ENCODE peak calls at places on chromosome 4, in six cellular contexts. O is A549, T is suprapubic skin, P is upper lobe of left lung, N is ovary, W is sigmoid colon. C is an unnamed sample.

GRCh38 chr4:173403051-173403450 is 4.1 kb upstream of the SCRG1 start:
- DNase-seq in O (peak; percentile 13), T (no peak), P (no peak), N (no peak), W (no peak), C (no peak)

GRCh38 chr4:107970063-107970798 is 19.5 kb upstream of the HADH start:
- DNase-seq in O (no peak), T (no peak), P (peak; percentile 1), N (no peak), W (no peak), C (no peak)

GRCh38 chr4:106898621-106899230 is 137.4 kb downstream of the DKK2 start:
- DNase-seq in O (peak; percentile 44), T (no peak), P (no peak), N (peak; percentile 53), W (no peak), C (peak; percentile 12)

GRCh38 chr4:3765271-3766206 is 646 bp upstream of the ADRA2C start:
- DNase-seq in O (peak; percentile 56), T (no peak), P (peak; percentile 88), N (no peak), W (no peak), C (no peak)

GRCh38 chr4:100295792-100296191 is 105.5 kb upstream of the DDIT4L start:
- DNase-seq in O (no peak), T (no peak), P (no peak), N (no peak), W (no peak), C (no peak)

GRCh38 chr4:172485007-172485406 is 671.8 kb downstream of the GALNTL6 start:
- DNase-seq in O (no peak), T (no peak), P (no peak), N (no peak), W (no peak), C (no peak)

GRCh38 chr4:41602113-41602512 is 64.2 kb downstream of the LIMCH1 start:
- DNase-seq in O (no peak), T (no peak), P (no peak), N (no peak), W (no peak), C (no peak)

GRCh38 chr4:3296651-3297050 is 3.8 kb downstream of the RGS12 start:
- DNase-seq in O (no peak), T (peak; percentile 54), P (no peak), N (no peak), W (no peak), C (no peak)

GRCh38 chr4:54233128-54233696 is 4.1 kb downstream of the PDGFRA start:
- DNase-seq in O (peak; percentile 84), T (peak; percentile 90), P (peak; percentile 95), N (peak; percentile 86), W (peak; percentile 90), C (peak; percentile 81)

GRCh38 chr4:54232151-54232688 is 3.1 kb downstream of the PDGFRA start:
- DNase-seq in O (no peak), T (no peak), P (peak; percentile 61), N (no peak), W (no peak), C (no peak)

GRCh38 chr4:54231419-54232150 is 2.5 kb downstream of the PDGFRA start:
- DNase-seq in O (no peak), T (peak; percentile 90), P (peak; percentile 86), N (peak; percentile 74), W (peak; percentile 80), C (no peak)

GRCh38 chr4:54234497-54235205 is 5.6 kb downstream of the PDGFRA start:
- DNase-seq in O (no peak), T (no peak), P (no peak), N (no peak), W (no peak), C (no peak)

DNA sequence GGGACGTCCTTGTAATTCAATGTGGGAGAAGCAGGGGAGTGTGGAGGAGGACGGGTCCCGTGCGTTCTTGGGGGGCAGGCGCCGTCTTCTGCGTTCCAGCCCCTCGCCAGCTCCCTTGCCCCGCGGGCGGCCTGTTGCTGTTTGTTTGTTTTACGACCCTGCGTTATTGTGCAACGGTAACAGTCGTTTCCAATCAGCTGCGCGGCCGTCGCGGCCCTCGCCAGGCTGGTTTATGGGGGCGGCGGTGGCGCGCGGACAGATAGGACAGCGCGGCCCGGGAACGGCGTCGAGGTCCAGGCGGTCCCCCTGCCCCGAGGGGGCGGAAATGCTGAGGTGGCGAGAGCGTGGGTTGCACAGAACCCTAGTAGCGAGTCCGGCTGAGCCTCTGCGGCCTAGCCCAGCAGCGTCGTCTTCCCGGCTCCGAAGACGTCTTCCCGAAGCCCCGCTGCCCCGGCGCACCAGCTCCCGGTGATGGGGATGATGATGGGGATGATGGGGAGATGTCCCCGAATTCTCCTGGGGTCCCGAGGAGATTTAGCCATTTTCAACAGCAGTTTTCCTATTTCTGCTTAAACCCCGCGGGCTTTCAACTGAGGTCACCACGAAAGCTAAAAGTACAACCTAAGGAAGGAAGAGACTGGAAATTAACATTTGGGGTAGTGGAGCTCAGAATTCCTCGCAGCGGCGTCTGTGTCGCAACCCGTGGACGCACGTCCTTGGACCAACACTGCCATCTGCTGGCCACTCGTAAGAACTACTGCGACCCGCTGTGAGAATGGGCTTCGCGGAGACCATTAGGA is 4.8 kb downstream of the PDGFRA start:
- DNase-seq in O (peak; percentile 72), T (peak; percentile 87), P (peak; percentile 90), N (peak; percentile 86), W (peak; percentile 89), C (peak; percentile 80)
- TF ChIP-seq POLR2A in O (no peak), T (no peak), P (no peak), N (no peak), W (no peak), C (no peak)

DNA sequence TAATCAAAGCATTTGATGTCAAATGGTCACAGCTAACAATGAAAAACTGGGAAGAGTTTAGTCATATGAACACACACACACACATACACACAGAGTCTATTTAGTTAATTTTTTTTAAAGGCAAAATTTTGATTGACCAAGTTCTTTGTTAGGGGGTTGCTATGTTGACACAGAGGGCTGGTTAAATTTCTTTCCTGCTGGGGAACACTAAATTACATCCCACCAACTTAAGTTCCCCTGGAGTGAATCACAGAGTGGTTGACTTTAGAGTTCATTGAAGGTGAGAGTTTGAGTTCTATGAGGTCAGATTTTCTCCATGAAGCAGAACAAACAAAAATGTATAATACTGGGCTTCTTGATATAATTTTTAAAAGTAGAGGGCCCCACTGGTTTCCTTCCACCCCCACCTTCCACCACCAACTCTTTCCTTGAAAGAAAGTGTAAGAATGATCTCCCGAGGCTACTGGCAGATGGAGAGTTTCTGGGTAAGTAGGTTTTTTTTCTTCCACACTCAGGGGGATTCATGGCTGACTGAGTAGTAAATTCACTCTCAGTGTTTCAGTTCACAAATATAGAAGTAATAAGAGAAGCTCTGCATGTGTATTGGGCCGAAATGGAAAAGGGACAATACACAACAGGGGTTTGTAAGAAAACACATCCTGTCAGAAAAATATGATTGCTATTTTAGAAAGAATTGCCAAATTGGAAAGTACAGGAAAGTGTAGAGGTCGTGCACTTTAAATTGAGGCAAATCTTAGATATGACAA is 917.0 kb upstream of the LCORL start:
- DNase-seq in O (no peak), T (no peak), P (no peak), N (no peak), W (no peak), C (no peak)
- TF ChIP-seq EP300 in O (no peak), T (no peak), P (no peak), N (no peak), W (no peak), C (no peak)

DNA sequence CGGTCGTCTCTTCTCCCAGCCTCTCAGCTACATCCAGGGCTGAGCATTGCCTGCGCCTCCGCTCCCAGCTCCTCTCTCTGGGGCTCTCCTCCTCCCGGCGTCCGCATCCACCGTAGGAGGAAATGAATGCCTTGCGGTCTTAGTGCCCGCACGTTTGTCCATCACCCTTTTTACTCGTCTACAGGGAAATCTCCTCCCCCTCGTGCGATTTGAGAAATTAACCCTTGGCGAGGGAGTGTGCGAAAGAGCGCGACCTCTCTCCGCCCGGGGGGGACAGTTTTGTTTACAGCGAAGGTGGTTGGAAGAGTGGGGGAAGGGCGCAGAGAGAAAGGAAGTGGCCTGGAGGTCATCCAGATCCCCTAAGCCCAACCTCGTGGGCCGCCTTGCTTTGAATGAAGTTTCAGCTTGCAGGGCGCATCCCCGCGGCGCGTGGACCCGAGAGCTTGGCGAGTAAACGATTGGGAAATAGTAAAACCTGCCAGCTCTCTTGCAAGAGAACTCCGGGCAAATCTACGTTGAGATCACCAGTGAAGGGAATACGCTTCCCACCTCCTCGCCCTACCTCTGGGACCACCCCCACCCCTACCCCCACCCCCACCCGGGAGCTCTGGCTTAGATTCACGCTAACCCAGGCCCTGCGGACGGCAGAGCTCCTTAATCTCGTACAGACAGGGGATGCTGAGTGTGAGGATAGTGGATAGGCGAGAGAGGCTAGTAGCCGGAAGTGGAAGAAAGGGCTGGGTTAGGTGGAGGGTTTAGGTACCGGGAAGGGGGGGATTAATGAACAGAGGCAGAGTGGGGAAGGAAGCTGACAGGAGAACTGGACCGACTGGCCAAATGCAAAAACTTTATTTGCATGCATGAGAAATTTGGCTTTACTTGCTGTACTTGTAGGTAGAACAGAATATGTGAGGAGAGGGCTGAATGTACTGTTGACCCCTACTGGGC is at the start of gene ELOVL6:
- DNase-seq in O (peak; percentile 73), T (peak; percentile 85), P (peak; percentile 86), N (peak; percentile 41), W (peak; percentile 79), C (peak; percentile 66)
- TF ChIP-seq POLR2A in O (no peak), T (no peak), P (no peak), N (no peak), W (no peak), C (peak; percentile 45)

GRCh38 chr4:185165605-185166063 is 22.6 kb downstream of the SLC25A4 start:
- DNase-seq in O (no peak), T (no peak), P (no peak), N (no peak), W (no peak), C (no peak)
- TF ChIP-seq EP300 in O (no peak), T (no peak), P (no peak), N (no peak), W (no peak), C (no peak)

GRCh38 chr4:139469869-139470268 is 15.9 kb downstream of the RAB33B start:
- DNase-seq in O (no peak), T (no peak), P (no peak), N (no peak), W (no peak), C (no peak)
- TF ChIP-seq POLR2A in O (no peak), T (no peak), P (no peak), N (no peak), W (no peak), C (no peak)

DNA sequence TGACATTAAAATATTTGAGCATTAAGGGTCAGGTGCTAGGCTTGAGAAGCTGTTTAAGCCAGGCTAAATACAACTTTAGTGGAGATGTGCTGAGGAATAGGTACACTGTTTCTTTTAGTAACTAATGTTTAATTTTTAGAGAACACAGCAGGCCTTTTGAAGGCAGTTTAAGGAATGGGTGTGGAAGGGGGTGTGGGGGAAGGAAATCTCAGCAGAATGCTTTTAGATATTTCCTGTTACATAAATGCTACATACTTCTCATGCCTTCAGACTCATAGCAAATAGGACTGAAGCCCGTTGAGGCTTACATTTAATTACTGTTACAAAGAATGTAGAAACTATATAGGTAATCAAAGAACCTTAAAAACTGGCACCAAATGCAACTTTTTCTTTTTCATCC is 66.3 kb downstream of the WWC2 start:
- DNase-seq in O (no peak), T (no peak), P (no peak), N (no peak), W (no peak), C (no peak)
- TF ChIP-seq EP300 in O (no peak), T (no peak), P (no peak), N (no peak), W (no peak), C (no peak)